ENCODE peak calls at places on chromosomes 12 and 14, in nine cellular contexts. C is osteocyte, R is omental fat pad, J is IMR-90, A is breast epithelium, E is spleen, Y is bronchial epithelial cell, T is nephron progenitor cell, O is sigmoid colon. D is an unnamed sample.
A peak's percentile ranks its signal among the peaks of the same experiment; 100 is the strongest.

GRCh38 chr14:22420598-22421186 is 168.3 kb downstream of the DAD1 start:
- DNase-seq in C (no peak), R (no peak), J (no peak), A (no peak), E (no peak), Y (no peak), T (no peak), O (no peak), D (no peak)

GRCh38 chr14:55446127-55446736 is 5.8 kb upstream of the TBPL2 start:
- DNase-seq in C (no peak), R (no peak), J (peak; percentile 86), A (no peak), E (no peak), Y (peak; percentile 69), T (peak; percentile 73), O (peak; percentile 63), D (peak; percentile 24)

GRCh38 chr12:127619869-127620769 is 646.9 kb upstream of the TMEM132C start:
- DNase-seq in C (no peak), R (no peak), J (no peak), A (no peak), E (no peak), Y (no peak), T (no peak), O (no peak), D (no peak)

GRCh38 chr14:104637546-104638003 is 33.0 kb upstream of the TMEM179 start:
- DNase-seq in C (no peak), R (no peak), J (no peak), A (no peak), E (no peak), Y (no peak), T (no peak), O (no peak), D (no peak)

GRCh38 chr14:39218171-39218769 is 15.4 kb upstream of the MIA2 start:
- DNase-seq in C (no peak), R (no peak), J (peak; percentile 14), A (no peak), E (no peak), Y (peak; percentile 94), T (no peak), O (no peak), D (no peak)

GRCh38 chr14:28635387-28635786 is 131.2 kb upstream of the FOXG1 start:
- DNase-seq in C (no peak), R (no peak), J (peak; percentile 16), A (no peak), E (no peak), Y (peak; percentile 37), T (peak; percentile 11), O (no peak), D (no peak)

GRCh38 chr14:61331992-61332657 is 10.7 kb downstream of the PRKCH start:
- DNase-seq in C (no peak), R (no peak), J (no peak), A (no peak), E (no peak), Y (no peak), T (no peak), O (no peak), D (no peak)

GRCh38 chr14:31414190-31414833 is 6.0 kb downstream of the HEATR5A start:
- DNase-seq in C (no peak), R (no peak), J (peak; percentile 30), A (no peak), E (no peak), Y (peak; percentile 44), T (no peak), O (no peak), D (no peak)

GRCh38 chr14:102417118-102417517 is 54.4 kb downstream of the TECPR2 start:
- DNase-seq in C (no peak), R (no peak), J (no peak), A (no peak), E (no peak), Y (no peak), T (no peak), O (peak; percentile 6), D (no peak)

DNA sequence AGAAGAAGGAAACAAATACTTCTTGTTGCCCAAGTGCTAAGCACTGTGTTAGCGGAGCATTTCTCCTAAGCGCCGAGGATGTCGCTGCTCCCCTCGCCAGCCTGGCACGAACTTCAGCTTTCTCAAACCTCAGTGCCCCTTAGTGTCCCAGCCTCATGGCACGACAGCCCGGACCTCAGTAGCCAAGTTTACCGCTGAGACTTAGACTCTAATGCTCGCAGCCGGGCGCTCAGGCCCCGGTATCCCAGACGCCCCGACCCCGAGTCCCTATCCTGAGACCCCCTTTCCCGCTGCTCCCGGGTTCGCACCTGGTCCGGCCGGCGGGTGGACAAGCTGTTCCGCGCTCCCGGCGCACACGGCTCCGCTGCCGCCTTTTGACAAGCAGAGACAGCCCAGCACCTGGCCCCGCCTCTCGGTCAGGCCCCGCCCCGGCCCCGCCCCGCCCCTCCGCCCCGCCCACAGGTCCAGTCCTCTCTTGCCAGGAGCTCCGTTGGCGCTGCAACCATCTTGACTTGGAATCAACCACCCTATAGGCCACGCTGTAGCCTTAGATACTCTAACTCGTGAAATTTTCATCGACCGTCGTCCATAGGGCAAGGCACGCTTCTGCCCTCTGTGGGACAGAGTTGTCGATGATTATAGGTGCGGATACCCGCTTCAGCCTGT is at the start of gene VDR:
- DNase-seq in C (no peak), R (peak; percentile 55), J (peak; percentile 65), A (peak; percentile 79), E (peak; percentile 94), Y (peak; percentile 81), T (peak; percentile 78), O (peak; percentile 85), D (peak; percentile 44)
- TF ChIP-seq CTCF in C (peak; percentile 40), R (no peak), J (peak; percentile 31), A (peak; percentile 7), E (peak; percentile 19), Y (peak; percentile 57), T (no peak), O (no peak), D (peak; percentile 3)

DNA sequence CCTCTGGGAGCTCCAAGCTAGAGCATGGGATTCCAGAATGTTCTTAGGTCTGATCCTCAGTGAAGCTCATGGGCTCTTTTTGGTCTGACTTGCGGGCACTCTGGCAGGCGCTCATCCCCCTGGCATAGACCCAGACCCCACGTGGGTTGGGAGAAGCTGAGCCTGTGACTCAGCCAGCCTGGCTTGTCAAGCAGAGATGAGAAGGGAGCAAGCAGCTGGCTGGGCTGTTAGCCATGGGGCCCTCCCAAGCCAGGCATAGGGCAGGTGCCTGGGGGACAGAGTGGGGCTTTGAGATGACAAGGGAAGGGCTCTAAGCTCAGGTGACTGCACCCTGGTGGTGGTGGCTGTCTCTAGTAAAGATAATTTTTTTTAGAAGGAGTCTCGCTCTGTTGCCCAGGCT is 80.3 kb upstream of the NOS1 start:
- DNase-seq in C (no peak), R (no peak), J (no peak), A (no peak), E (no peak), Y (no peak), T (no peak), O (peak; percentile 75), D (no peak)
- TF ChIP-seq CTCF in C (no peak), R (no peak), J (no peak), A (no peak), E (no peak), Y (no peak), T (no peak), O (no peak), D (no peak)

DNA sequence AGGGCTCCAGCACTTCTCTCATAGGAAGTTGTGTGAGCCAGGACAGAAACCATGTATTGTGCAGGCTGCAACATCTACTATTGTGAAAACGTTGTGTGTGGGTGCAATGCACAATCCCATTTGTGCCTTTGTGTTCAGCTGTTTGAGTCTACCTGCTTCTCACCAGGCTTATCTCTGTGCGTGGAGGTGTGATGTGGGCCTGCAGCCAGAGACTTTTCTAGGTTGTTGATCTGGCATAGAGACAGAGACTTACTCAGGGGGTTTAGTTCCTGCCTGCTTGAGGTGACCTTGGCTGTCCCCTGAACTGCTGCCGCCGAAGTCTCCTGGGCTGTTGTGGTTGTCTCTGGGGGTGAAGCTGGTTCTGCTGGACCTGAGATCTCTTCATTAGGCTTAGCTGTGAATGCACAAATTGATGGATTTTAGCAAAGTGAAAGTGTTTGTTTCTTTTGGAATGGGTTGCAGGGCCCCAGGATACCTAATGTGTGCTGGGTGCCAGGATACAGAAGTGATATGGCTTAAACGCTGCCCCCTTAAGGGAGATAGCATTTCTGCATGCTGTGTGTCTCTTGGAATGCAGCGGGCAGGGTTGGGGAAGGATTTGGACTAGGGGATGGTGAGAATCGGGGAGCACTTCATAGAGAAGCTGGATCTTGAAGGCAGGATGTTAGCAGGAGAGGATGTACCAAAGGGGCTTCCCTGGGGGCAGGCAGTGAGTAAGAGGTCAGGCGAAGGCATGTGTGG is 2.5 kb downstream of the LACRT start:
- DNase-seq in C (peak; percentile 48), R (no peak), J (no peak), A (no peak), E (no peak), Y (no peak), T (no peak), O (no peak), D (no peak)
- TF ChIP-seq CTCF in C (no peak), R (no peak), J (no peak), A (no peak), E (no peak), Y (no peak), T (no peak), O (no peak), D (no peak)

GRCh38 chr12:109115404-109115757 is 1.0 kb upstream of the ACACB start:
- DNase-seq in C (no peak), R (no peak), J (no peak), A (no peak), E (peak; percentile 9), Y (no peak), T (no peak), O (no peak), D (no peak)

GRCh38 chr12:109114644-109115043 is 1.7 kb upstream of the ACACB start:
- DNase-seq in C (no peak), R (no peak), J (no peak), A (no peak), E (no peak), Y (no peak), T (no peak), O (no peak), D (no peak)

GRCh38 chr12:109116611-109116949 is 193 bp downstream of the ACACB start:
- DNase-seq in C (no peak), R (no peak), J (no peak), A (no peak), E (peak; percentile 25), Y (no peak), T (no peak), O (peak; percentile 75), D (no peak)

GRCh38 chr12:109113661-109114321 is 2.6 kb upstream of the ACACB start:
- DNase-seq in C (no peak), R (no peak), J (no peak), A (no peak), E (no peak), Y (no peak), T (no peak), O (peak; percentile 60), D (no peak)

DNA sequence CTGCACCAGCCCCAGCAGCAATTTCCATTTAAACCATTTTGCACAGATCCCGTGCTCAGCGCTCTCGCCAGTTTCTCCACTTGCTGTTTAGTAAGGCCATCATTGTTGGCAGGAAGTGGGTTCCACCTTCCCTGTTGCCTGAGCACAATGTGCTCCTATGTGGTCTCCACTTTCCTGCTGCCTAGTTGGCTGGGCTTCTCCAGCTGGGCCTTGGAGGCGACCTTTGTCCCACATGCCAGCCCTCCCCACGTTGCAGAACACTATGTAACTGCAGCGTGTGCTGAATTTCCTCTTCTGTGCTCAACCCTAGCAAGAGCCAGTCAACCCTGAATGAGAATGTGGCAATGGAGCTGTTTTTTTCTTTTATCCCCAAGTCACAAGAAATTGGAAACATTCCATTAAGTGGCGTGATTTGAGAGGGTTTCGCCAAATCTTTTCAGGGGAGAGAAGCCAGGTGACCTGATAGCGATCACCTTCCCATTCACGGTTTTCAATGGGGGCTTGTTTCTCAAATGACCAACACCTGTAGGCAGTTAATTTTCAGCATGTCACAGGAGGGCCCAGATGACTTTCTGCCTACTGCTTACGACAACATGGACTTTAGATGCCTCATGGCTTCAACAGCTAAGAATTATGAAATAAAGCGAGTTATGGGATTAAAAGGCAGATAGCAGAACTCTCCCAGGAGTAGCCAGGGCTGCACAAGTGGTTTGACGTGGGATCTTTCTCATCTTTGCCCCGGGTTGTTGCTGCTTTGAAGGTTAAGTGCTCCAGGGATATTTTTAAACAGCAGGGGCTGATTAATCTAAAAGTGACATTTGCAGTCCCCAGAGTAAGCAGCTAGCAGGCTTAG is at the start of gene ACACB:
- DNase-seq in C (no peak), R (no peak), J (no peak), A (no peak), E (peak; percentile 82), Y (no peak), T (no peak), O (peak; percentile 90), D (no peak)
- TF ChIP-seq CTCF in C (no peak), R (no peak), J (no peak), A (no peak), E (no peak), Y (no peak), T (no peak), O (no peak), D (no peak)

D was measured in D721Med.